ENCODE peak calls at places on chromosomes 12 and 14, in six cellular contexts. One of them, this sample, is unnamed.

GRCh38 chr14:101122855-101123129 is 219.3 kb upstream of the RTL1 start:
- DNase-seq in NCI-H2029: no peak
- DNase-seq in OCI-M1: no peak
- DNase-seq in stimulated activated CD8-positive, alpha-beta memory T cell treated with anti-CD3 and anti-CD28 coated beads, Interleukin-4, amount 100 ng/mL, for 4 hours: no peak
- DNase-seq in dorsolateral prefrontal cortex: no peak
- DNase-seq in caudate nucleus: no peak
- DNase-seq in this sample: no peak

GRCh38 chr12:15122349-15122748 is 98.9 kb downstream of the RERG start:
- DNase-seq in NCI-H2029: no peak
- DNase-seq in OCI-M1: peak
- DNase-seq in stimulated activated CD8-positive, alpha-beta memory T cell treated with anti-CD3 and anti-CD28 coated beads, Interleukin-4, amount 100 ng/mL, for 4 hours: no peak
- DNase-seq in dorsolateral prefrontal cortex: no peak
- DNase-seq in caudate nucleus: no peak
- DNase-seq in this sample: no peak

GRCh38 chr14:100711493-100711892 is 15.2 kb upstream of the DLK1 start:
- DNase-seq in NCI-H2029: no peak
- DNase-seq in OCI-M1: no peak
- DNase-seq in stimulated activated CD8-positive, alpha-beta memory T cell treated with anti-CD3 and anti-CD28 coated beads, Interleukin-4, amount 100 ng/mL, for 4 hours: no peak
- DNase-seq in dorsolateral prefrontal cortex: no peak
- DNase-seq in caudate nucleus: no peak
- DNase-seq in this sample: no peak

GRCh38 chr12:9363145-9363544 is 154.9 kb upstream of the PZP start:
- DNase-seq in NCI-H2029: no peak
- DNase-seq in OCI-M1: peak
- DNase-seq in stimulated activated CD8-positive, alpha-beta memory T cell treated with anti-CD3 and anti-CD28 coated beads, Interleukin-4, amount 100 ng/mL, for 4 hours: no peak
- DNase-seq in dorsolateral prefrontal cortex: no peak
- DNase-seq in caudate nucleus: no peak
- DNase-seq in this sample: no peak

GRCh38 chr12:30847259-30847658 is 79.3 kb upstream of the TSPAN11 start:
- DNase-seq in NCI-H2029: peak
- DNase-seq in OCI-M1: peak
- DNase-seq in stimulated activated CD8-positive, alpha-beta memory T cell treated with anti-CD3 and anti-CD28 coated beads, Interleukin-4, amount 100 ng/mL, for 4 hours: no peak
- DNase-seq in dorsolateral prefrontal cortex: no peak
- DNase-seq in caudate nucleus: no peak
- DNase-seq in this sample: peak

GRCh38 chr12:47777741-47778558 is 4.9 kb downstream of the SLC48A1 start:
- DNase-seq in NCI-H2029: no peak
- DNase-seq in OCI-M1: peak
- DNase-seq in stimulated activated CD8-positive, alpha-beta memory T cell treated with anti-CD3 and anti-CD28 coated beads, Interleukin-4, amount 100 ng/mL, for 4 hours: no peak
- DNase-seq in dorsolateral prefrontal cortex: peak
- DNase-seq in caudate nucleus: peak
- DNase-seq in this sample: peak

GRCh38 chr14:22545842-22546721 is 42.9 kb downstream of the DAD1 start:
- DNase-seq in NCI-H2029: no peak
- DNase-seq in OCI-M1: no peak
- DNase-seq in stimulated activated CD8-positive, alpha-beta memory T cell treated with anti-CD3 and anti-CD28 coated beads, Interleukin-4, amount 100 ng/mL, for 4 hours: no peak
- DNase-seq in dorsolateral prefrontal cortex: no peak
- DNase-seq in caudate nucleus: no peak
- DNase-seq in this sample: no peak

GRCh38 chr12:86660488-86661171 is 404.4 kb upstream of the MGAT4C start:
- DNase-seq in NCI-H2029: no peak
- DNase-seq in OCI-M1: peak
- DNase-seq in stimulated activated CD8-positive, alpha-beta memory T cell treated with anti-CD3 and anti-CD28 coated beads, Interleukin-4, amount 100 ng/mL, for 4 hours: no peak
- DNase-seq in dorsolateral prefrontal cortex: no peak
- DNase-seq in caudate nucleus: no peak
- DNase-seq in this sample: peak

GRCh38 chr14:25048170-25049126 is 1.5 kb downstream of the STXBP6 start:
- DNase-seq in NCI-H2029: no peak
- DNase-seq in OCI-M1: peak
- DNase-seq in stimulated activated CD8-positive, alpha-beta memory T cell treated with anti-CD3 and anti-CD28 coated beads, Interleukin-4, amount 100 ng/mL, for 4 hours: no peak
- DNase-seq in dorsolateral prefrontal cortex: no peak
- DNase-seq in caudate nucleus: peak
- DNase-seq in this sample: peak

GRCh38 chr14:69034612-69035262 is 55.6 kb upstream of the ACTN1 start:
- DNase-seq in NCI-H2029: no peak
- DNase-seq in OCI-M1: no peak
- DNase-seq in stimulated activated CD8-positive, alpha-beta memory T cell treated with anti-CD3 and anti-CD28 coated beads, Interleukin-4, amount 100 ng/mL, for 4 hours: no peak
- DNase-seq in dorsolateral prefrontal cortex: no peak
- DNase-seq in caudate nucleus: no peak
- DNase-seq in this sample: no peak

GRCh38 chr12:105106621-105107020 is 910 bp upstream of the WASHC4 start:
- DNase-seq in NCI-H2029: no peak
- DNase-seq in OCI-M1: peak
- DNase-seq in stimulated activated CD8-positive, alpha-beta memory T cell treated with anti-CD3 and anti-CD28 coated beads, Interleukin-4, amount 100 ng/mL, for 4 hours: no peak
- DNase-seq in dorsolateral prefrontal cortex: no peak
- DNase-seq in caudate nucleus: no peak
- DNase-seq in this sample: no peak

This sample was measured in PC-9.